ENCODE peak calls at places on chromosomes 2 and 18, in five cellular contexts. J is NB4, V is Calu3, Y is mammary epithelial cell, K is adrenal gland. B is an unnamed sample.

GRCh38 chr2:223054193-223054781 is 2.3 kb downstream of the KCNE4 start:
- DNase-seq in K (no peak), V (no peak), J (no peak), Y (no peak), B (peak; percentile 84)

GRCh38 chr2:18597618-18598017 is 8.2 kb upstream of the NT5C1B start:
- DNase-seq in J (no peak), K (no peak), Y (no peak), V (no peak), B (no peak)

GRCh38 chr2:98771771-98772521 is 41.0 kb upstream of the MGAT4A start:
- DNase-seq in K (no peak), V (no peak), J (peak; percentile 66), Y (no peak), B (no peak)

GRCh38 chr2:199692489-199692888 is 158.5 kb downstream of the FTCDNL1 start:
- DNase-seq in J (no peak), K (peak; percentile 20), V (no peak), Y (no peak), B (no peak)

GRCh38 chr2:20615466-20616241 is 35.2 kb downstream of the HS1BP3 start:
- DNase-seq in V (no peak), J (no peak), K (no peak), Y (no peak), B (peak; percentile 65)

GRCh38 chr2:97913846-97914245 is 81.9 kb downstream of the TMEM131 start:
- DNase-seq in K (no peak), V (no peak), Y (no peak), J (no peak), B (no peak)

GRCh38 chr2:10620481-10620880 is 69.3 kb downstream of the NOL10 start:
- DNase-seq in V (no peak), J (peak; percentile 30), K (no peak), Y (peak; percentile 68), B (no peak)

GRCh38 chr2:223108376-223109100 is 56.5 kb downstream of the KCNE4 start:
- DNase-seq in V (no peak), J (peak; percentile 25), Y (peak; percentile 39), K (no peak), B (no peak)

GRCh38 chr2:47336259-47337238 is 66.4 kb upstream of the MSH2 start:
- DNase-seq in Y (no peak), J (peak; percentile 81), V (no peak), K (no peak), B (no peak)

GRCh38 chr2:74223941-74224770 is 25.7 kb downstream of the MTHFD2 start:
- DNase-seq in J (no peak), V (no peak), K (no peak), Y (no peak), B (peak; percentile 57)

GRCh38 chr2:171957061-171957460 is 34.8 kb downstream of the HAT1 start:
- DNase-seq in V (no peak), K (no peak), J (peak; percentile 70), Y (peak; percentile 14), B (no peak)

GRCh38 chr2:88919087-88919738 is 227.7 kb downstream of the RPIA start:
- DNase-seq in J (peak; percentile 39), Y (no peak), V (peak; percentile 37), K (no peak), B (no peak)

GRCh38 chr2:11389551-11390528 is 45.4 kb upstream of the ROCK2 start:
- DNase-seq in J (no peak), Y (peak; percentile 41), V (peak; percentile 87), K (no peak), B (no peak)

GRCh38 chr2:236241181-236242056 is 22.8 kb downstream of the ASB18 start:
- DNase-seq in J (no peak), Y (no peak), V (no peak), K (no peak), B (no peak)

DNA sequence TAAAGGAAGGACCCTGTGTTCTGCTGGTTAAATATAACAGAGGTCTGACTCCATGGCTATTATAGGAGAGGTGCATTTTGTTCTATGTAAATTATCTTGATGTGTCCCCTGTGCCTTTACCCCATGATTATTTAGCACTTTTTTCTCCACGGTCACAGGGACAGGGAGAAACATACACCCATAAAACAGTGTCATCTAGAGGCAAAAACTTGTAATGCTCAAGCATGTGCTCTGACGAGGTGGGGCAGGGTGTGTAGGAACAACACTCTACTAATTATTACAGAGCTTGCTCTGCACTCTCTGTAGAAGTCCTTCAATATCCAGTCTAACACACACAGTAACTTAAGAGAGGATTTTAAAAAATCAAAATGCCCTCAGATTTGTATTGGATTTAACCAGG is 187.9 kb downstream of the NEDD4L start:
- DNase-seq in Y (no peak), V (peak; percentile 41), K (no peak), J (peak; percentile 12), B (no peak)
- TF ChIP-seq CTCF in Y (peak; percentile 68), V (no peak), K (no peak), J (peak; percentile 20), B (no peak)

DNA sequence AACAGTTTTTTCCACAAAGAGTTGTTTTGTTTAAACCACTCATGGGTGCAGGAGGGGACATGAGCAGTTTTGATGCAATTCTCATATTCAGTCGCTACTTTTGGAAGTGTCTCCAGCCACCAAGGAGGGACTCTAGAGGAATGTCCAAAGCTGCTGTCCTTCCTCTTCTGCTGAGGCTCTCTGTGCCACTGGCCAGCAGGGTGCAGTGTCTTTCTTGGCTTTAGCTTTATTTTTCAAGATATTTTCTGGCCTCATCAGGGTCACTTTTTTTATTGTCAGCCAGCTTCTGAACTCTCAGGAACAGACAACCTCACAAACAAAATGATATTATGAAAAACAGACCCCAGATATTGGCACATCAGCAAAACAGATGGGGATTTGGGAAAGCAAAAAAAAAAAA is 289.3 kb upstream of the ZSWIM2 start:
- DNase-seq in Y (peak; percentile 21), V (peak; percentile 49), J (peak; percentile 23), K (peak; percentile 21), B (no peak)
- TF ChIP-seq CTCF in Y (peak; percentile 77), V (peak; percentile 73), J (peak; percentile 48), K (no peak), B (no peak)

DNA sequence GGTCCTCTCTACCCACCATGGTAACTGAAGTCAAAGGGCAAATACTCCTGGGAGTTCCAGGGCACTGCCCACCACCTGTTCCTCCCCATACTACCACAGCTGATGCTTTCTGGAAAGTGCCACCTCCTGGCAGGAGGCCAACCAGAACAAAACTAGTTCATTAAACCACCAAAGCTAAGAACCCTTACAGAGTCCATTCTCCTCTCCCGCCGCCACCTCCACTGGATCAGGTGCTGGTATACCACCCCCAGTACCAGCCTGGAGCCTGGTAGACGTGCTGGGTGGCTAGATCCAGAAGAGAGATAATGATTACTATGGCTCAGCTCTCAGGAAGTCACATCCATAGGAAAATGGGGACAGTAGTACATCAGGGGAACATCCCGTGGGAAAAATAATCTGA is 300.9 kb downstream of the RIT2 start:
- DNase-seq in V (no peak), Y (no peak), K (no peak), J (no peak), B (no peak)
- TF ChIP-seq CTCF in V (no peak), Y (no peak), K (no peak), J (no peak), B (no peak)

GRCh38 chr2:126995652-126996377 is 97.1 kb downstream of the TEX51 start:
- DNase-seq in Y (no peak), J (peak; percentile 49), K (no peak), V (no peak), B (no peak)
- TF ChIP-seq CTCF in Y (no peak), J (no peak), K (no peak), V (no peak), B (no peak)

DNA sequence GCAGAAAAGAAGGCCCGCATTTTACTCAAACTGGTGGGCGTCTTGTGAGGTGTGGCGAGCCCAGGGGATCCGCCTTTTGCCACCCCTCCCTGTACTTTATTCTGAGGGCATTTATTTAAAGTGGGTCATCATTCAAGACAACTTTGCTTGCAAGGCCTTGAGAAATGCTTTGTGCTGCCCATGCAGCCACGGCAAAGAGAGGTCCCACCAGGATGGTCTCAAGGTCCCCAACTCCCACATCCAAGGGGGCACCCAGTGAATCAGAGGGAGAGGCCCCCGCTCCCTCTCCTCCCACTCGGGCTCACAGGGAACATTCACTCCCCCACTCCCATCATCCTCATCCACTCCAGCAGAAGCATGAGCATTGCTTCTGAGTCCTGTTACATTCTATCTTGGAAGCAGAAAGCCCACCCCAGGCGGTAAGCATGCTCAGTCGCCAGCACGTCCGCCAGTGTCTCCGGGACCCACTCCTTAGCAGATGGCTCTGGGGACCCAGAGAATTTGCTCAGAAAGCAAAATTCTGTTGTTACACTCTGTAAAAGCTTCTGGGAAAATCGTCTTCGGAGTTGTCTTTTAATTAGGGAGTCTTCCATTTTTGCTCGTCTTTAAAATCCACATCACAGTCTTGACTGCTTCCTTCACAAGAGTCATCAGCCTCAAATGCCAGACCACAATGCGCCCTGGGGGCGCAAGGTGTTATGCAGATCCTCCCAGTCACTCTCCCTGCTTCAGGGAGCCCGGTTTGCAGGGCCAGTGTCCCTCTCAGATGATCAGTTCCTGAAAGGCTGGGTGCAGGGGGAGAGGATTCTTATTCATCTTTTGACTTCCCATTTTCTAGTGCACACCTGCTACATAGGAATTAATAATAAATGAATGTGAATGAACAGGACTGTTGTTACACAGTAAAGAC is 99.4 kb upstream of the NCK2 start:
- DNase-seq in J (no peak), K (no peak), V (no peak), Y (peak; percentile 22), B (no peak)
- TF ChIP-seq CTCF in J (no peak), K (no peak), V (no peak), Y (no peak), B (no peak)

GRCh38 chr2:78351208-78351607 is 674.3 kb upstream of the REG3G start:
- DNase-seq in K (no peak), J (peak; percentile 7), Y (no peak), V (no peak), B (no peak)
- TF ChIP-seq CTCF in K (no peak), J (no peak), Y (peak; percentile 10), V (no peak), B (no peak)

DNA sequence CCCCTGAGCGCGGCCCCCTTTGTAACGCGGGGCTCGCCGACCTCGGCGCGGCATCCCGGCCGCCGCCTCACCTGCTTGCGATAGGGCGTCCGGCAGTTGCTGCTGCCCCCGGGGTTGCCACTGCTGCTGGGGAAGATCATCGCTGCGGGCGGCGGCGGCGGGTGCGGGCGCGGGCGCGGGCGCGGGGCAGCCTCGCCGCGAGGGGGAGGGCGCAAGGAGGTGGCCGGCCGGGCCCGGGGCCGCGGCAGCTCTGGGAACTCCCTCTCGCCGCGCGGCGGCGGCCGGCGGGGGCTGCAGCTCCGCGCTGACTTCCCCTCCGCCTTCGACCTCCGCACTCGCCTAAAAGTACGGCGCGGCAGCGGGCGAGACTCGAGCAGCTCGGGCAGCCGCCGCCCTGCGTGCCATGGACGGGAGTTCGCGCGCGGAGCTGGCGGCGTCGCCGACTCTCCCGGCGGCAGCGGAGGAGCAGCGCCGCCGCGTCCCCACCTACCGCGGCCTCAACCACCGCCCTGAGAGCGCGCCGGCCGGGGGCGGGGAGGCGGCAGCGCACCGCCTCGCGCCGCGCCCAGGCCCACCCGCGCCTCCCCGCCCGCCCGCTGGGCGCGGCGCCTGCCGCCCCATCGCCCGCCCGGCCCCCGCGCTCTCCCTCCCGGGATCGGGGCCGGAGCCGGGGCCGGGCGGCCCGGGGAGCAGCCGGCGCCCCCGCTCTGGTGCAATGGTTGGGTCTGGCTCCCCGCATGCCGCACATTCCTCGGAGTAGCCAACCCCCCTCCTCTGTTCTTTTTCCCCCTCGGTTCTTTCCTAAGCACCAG is 86.0 kb downstream of the RBMS1 start:
- DNase-seq in V (peak; percentile 66), Y (peak; percentile 55), K (peak; percentile 56), J (peak; percentile 79), B (peak; percentile 73)
- TF ChIP-seq CTCF in V (no peak), Y (no peak), K (no peak), J (no peak), B (no peak)

GRCh38 chr18:60684843-60685513 is 312.4 kb upstream of the MC4R start:
- DNase-seq in Y (peak; percentile 17), K (no peak), J (peak; percentile 37), V (no peak), B (no peak)
- TF ChIP-seq CTCF in Y (peak; percentile 62), K (peak; percentile 39), J (peak; percentile 20), V (peak; percentile 41), B (no peak)